ENCODE peak calls at places on chromosomes 6 and 20, in nine cellular contexts. P is astrocyte, O is heart right ventricle, T is H9, D is left lung, K is nephron progenitor cell, U is heart left ventricle, Y is retinal pigment epithelial cell, M is progenitor cell of endocrine pancreas. L is an unnamed sample.

GRCh38 chr6:129599467-129599866 is 110.5 kb downstream of the ARHGAP18 start:
- DNase-seq in P (no peak), O (no peak), T (peak), D (no peak), K (no peak), U (no peak), Y (no peak), M (no peak), L (no peak)

GRCh38 chr20:39874049-39874893 is 814.8 kb downstream of the MAFB start:
- DNase-seq in P (peak), O (peak), T (peak), D (peak), K (peak), U (peak), Y (peak), M (peak), L (no peak)

GRCh38 chr6:6684365-6684833 is 95.9 kb downstream of the LY86 start:
- DNase-seq in P (no peak), O (no peak), T (no peak), D (no peak), K (no peak), U (no peak), Y (no peak), M (no peak), L (no peak)

GRCh38 chr6:18317850-18318249 is 53.5 kb upstream of the DEK start:
- DNase-seq in P (no peak), O (no peak), T (no peak), D (no peak), K (no peak), U (no peak), Y (no peak), M (no peak), L (no peak)

GRCh38 chr6:48714286-48715049 is 603.5 kb upstream of the PTCHD4 start:
- DNase-seq in P (peak), O (no peak), T (no peak), D (no peak), K (no peak), U (no peak), Y (no peak), M (no peak), L (no peak)

GRCh38 chr6:143397229-143398222 is 53.0 kb downstream of the ADAT2 start:
- DNase-seq in P (peak), O (peak), T (peak), D (peak), K (peak), U (peak), Y (peak), M (peak), L (peak)

GRCh38 chr20:49696594-49696993 is 17.1 kb downstream of the B4GALT5 start:
- DNase-seq in P (no peak), O (no peak), T (no peak), D (no peak), K (no peak), U (no peak), Y (no peak), M (no peak), L (no peak)

GRCh38 chr6:17093692-17094091 is 8.2 kb upstream of the STMND1 start:
- DNase-seq in P (no peak), O (no peak), T (peak), D (no peak), K (peak), U (no peak), Y (no peak), M (no peak), L (no peak)

GRCh38 chr20:22466447-22467171 is 117.8 kb downstream of the FOXA2 start:
- DNase-seq in P (no peak), O (no peak), T (no peak), D (no peak), K (no peak), U (no peak), Y (no peak), M (no peak), L (no peak)

GRCh38 chr6:168131464-168132415 is 52.7 kb upstream of the FRMD1 start:
- DNase-seq in P (no peak), O (no peak), T (peak), D (no peak), K (no peak), U (no peak), Y (no peak), M (peak), L (peak)

GRCh38 chr6:166541876-166542579 is 44.5 kb downstream of the RAMACL start:
- DNase-seq in P (no peak), O (no peak), T (no peak), D (no peak), K (no peak), U (no peak), Y (no peak), M (no peak), L (no peak)

DNA sequence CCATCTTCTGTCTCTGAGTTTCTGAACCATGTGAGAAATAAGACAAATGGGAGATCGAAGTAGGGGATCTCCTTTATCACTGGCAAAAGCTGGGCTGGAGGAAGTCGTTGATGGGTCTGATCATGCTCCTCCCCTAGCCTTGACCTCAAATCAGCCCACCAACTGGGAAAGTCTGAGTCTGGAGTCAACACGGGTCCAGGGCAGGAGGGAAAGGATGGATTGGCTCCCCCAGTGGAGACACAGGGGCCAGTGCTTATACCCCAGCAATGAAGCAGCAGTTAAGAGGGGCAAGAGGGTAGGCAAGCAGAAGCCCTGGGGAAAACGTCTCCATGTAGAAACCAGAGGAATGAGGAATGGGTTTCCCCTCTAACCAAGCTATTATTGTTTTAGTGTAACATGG is 152.6 kb downstream of the TBC1D7 start:
- DNase-seq in P (no peak), O (no peak), T (peak), D (no peak), K (no peak), U (no peak), Y (no peak), M (no peak), L (no peak)
- TF ChIP-seq CTCF in P (no peak), O (no peak), T (peak), D (no peak), K (no peak), U (no peak), Y (no peak), M (no peak), L (no peak)

DNA sequence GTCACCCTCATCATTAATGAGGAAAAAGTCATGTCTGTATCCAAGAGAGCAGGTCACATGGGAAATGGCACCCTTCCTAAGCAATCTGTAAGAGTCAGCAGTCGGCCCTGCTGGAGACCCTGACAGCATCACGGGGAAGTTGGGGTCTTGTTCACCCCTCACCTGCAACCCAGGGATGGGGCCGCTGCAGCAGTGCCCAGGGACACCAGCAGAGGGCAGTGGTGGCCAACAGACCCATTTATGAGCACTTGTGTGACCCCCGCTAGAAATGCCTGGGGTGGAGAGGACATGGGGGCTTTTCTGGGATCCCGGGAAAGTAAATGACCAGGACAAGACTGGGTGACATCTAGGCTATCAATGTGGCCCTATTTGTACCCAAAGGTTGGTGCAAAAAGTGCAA is 35.9 kb downstream of the ANKRD60 start:
- DNase-seq in P (no peak), O (no peak), T (peak), D (no peak), K (peak), U (no peak), Y (no peak), M (no peak), L (peak)
- TF ChIP-seq CTCF in P (peak), O (peak), T (peak), D (peak), K (peak), U (peak), Y (peak), M (peak), L (peak)

GRCh38 chr6:11926594-11927407 is 85.3 kb upstream of the HIVEP1 start:
- DNase-seq in P (no peak), O (no peak), T (no peak), D (no peak), K (no peak), U (no peak), Y (no peak), M (no peak), L (no peak)
- TF ChIP-seq CTCF in P (no peak), O (no peak), T (no peak), D (no peak), K (no peak), U (no peak), Y (no peak), M (no peak), L (no peak)

GRCh38 chr6:117188627-117189201 is 76.6 kb upstream of the VGLL2 start:
- DNase-seq in P (no peak), O (no peak), T (no peak), D (no peak), K (no peak), U (no peak), Y (no peak), M (no peak), L (no peak)
- TF ChIP-seq CTCF in P (peak), O (no peak), T (peak), D (no peak), K (peak), U (peak), Y (peak), M (peak), L (no peak)

GRCh38 chr20:10972219-10972860 is 298.5 kb upstream of the JAG1 start:
- DNase-seq in P (no peak), O (no peak), T (no peak), D (no peak), K (no peak), U (no peak), Y (no peak), M (no peak), L (no peak)
- TF ChIP-seq CTCF in P (no peak), O (no peak), T (peak), D (no peak), K (no peak), U (no peak), Y (peak), M (no peak), L (no peak)

L was measured in natural killer cell.